ENCODE peak calls at places on chromosomes 16 and 17, in five cellular contexts. T is Daoy, K is ACHN, E is neural progenitor cell, N is GM13976. B is an unnamed sample.

GRCh38 chr17:68459030-68459376 is 1.7 kb upstream of the WIPI1 start:
- DNase-seq in T (no peak), K (no peak), E (no peak), N (no peak), B (no peak)

GRCh38 chr16:2156025-2156848 is 655 bp downstream of the TRAF7 start:
- DNase-seq in T (peak), K (peak), E (peak), N (no peak), B (no peak)

GRCh38 chr17:78805301-78805700 is 23.2 kb upstream of the CYTH1 start:
- DNase-seq in T (no peak), K (no peak), E (no peak), N (no peak), B (no peak)

GRCh38 chr17:66636111-66636510 is 198.8 kb upstream of the CACNG5 start:
- DNase-seq in T (peak), K (no peak), E (no peak), N (no peak), B (no peak)

GRCh38 chr17:4004517-4005295 is 40.5 kb upstream of the ATP2A3 start:
- DNase-seq in T (peak), K (no peak), E (peak), N (peak), B (no peak)

GRCh38 chr16:53142823-53143568 is 88.2 kb downstream of the CHD9 start:
- DNase-seq in T (no peak), K (no peak), E (no peak), N (no peak), B (no peak)

GRCh38 chr17:57415737-57416354 is 159.5 kb downstream of the MSI2 start:
- DNase-seq in T (no peak), K (no peak), E (no peak), N (no peak), B (no peak)

GRCh38 chr17:41258406-41258805 is 3.2 kb downstream of the KRTAP9-9 start:
- DNase-seq in T (no peak), K (no peak), E (no peak), N (no peak), B (no peak)

GRCh38 chr17:2656293-2656692 is 55.3 kb downstream of the CLUH start:
- DNase-seq in T (no peak), K (no peak), E (no peak), N (no peak), B (no peak)

GRCh38 chr16:56615353-56615752 is 7.0 kb downstream of the MT2A start:
- DNase-seq in T (no peak), K (no peak), E (no peak), N (no peak), B (no peak)

GRCh38 chr17:39653662-39654331 is 11.4 kb upstream of the TCAP start:
- DNase-seq in T (peak), K (peak), E (no peak), N (peak), B (no peak)

GRCh38 chr17:39027037-39027436 is 59.8 kb upstream of the FBXO47 start:
- DNase-seq in T (peak), K (peak), E (peak), N (peak), B (no peak)

GRCh38 chr17:79645022-79645776 is 34.3 kb upstream of the RBFOX3 start:
- DNase-seq in T (no peak), K (no peak), E (no peak), N (no peak), B (no peak)

GRCh38 chr16:49900875-49901274 is 45.0 kb upstream of the ZNF423 start:
- DNase-seq in T (no peak), K (no peak), E (no peak), N (no peak), B (no peak)

GRCh38 chr17:29569245-29569950 is 897 bp downstream of the TP53I13 start:
- DNase-seq in T (no peak), K (no peak), E (peak), N (no peak), B (no peak)

GRCh38 chr17:4583796-4584124 is 569 bp upstream of the SMTNL2 start:
- DNase-seq in T (peak), K (peak), E (peak), N (no peak), B (no peak)

GRCh38 chr17:1565860-1566259 is 3.3 kb upstream of the PITPNA start:
- DNase-seq in T (no peak), K (no peak), E (no peak), N (no peak), B (no peak)

GRCh38 chr16:48438414-48438813 is 53.2 kb upstream of the SIAH1 start:
- DNase-seq in T (no peak), K (no peak), E (no peak), N (no peak), B (no peak)

GRCh38 chr17:16875662-16876061 is 96.3 kb downstream of the TNFRSF13B start:
- DNase-seq in T (no peak), K (no peak), E (no peak), N (no peak), B (no peak)

GRCh38 chr17:9817086-9817485 is 4.8 kb downstream of the GSG1L2 start:
- DNase-seq in T (peak), K (peak), E (no peak), N (no peak), B (no peak)

GRCh38 chr16:80583466-80583865 is 42.7 kb downstream of the DYNLRB2 start:
- DNase-seq in T (peak), K (no peak), E (no peak), N (no peak), B (no peak)

GRCh38 chr16:62700456-62701280 is 664.4 kb upstream of the CDH8 start:
- DNase-seq in T (no peak), K (no peak), E (no peak), N (no peak), B (no peak)

GRCh38 chr17:49352587-49353154 is 9.4 kb downstream of the ZNF652 start:
- DNase-seq in T (no peak), K (no peak), E (no peak), N (no peak), B (no peak)